ENCODE peak calls at places on chromosomes 11 and 22, in four cellular contexts. M is A549, E is PC-3, T is H1. N is an unnamed sample.

GRCh38 chr22:29200901-29201300 is 4.8 kb upstream of the EMID1 start:
- DNase-seq in E (no peak), M (no peak), T (no peak), N (no peak)

GRCh38 chr22:49636214-49636613 is 191.5 kb downstream of the BRD1 start:
- DNase-seq in E (no peak), T (no peak), M (no peak), N (no peak)

GRCh38 chr11:80473562-80473961 is 1032.7 kb upstream of the TENM4 start:
- DNase-seq in M (no peak), E (no peak), T (no peak), N (no peak)

GRCh38 chr11:79043726-79044125 is 397.1 kb downstream of the TENM4 start:
- DNase-seq in T (no peak), M (no peak), E (no peak), N (no peak)

GRCh38 chr11:12109591-12110196 is 696 bp upstream of the MICAL2 start:
- DNase-seq in M (no peak), E (no peak), T (no peak), N (no peak)

GRCh38 chr11:118984825-118985224 is 13.1 kb upstream of the CENATAC start:
- DNase-seq in T (no peak), M (no peak), E (no peak), N (no peak)

GRCh38 chr11:13859986-13860385 is 102.5 kb upstream of the SPON1 start:
- DNase-seq in T (no peak), M (no peak), E (no peak), N (no peak)

GRCh38 chr22:39522567-39523300 is 2.4 kb downstream of the ATF4 start:
- DNase-seq in M (peak; percentile 41), E (peak; percentile 50), T (no peak), N (no peak)

GRCh38 chr11:45850446-45850845 is 3.2 kb downstream of the CRY2 start:
- DNase-seq in E (no peak), T (no peak), M (no peak), N (no peak)

GRCh38 chr22:35020517-35020916 is 45.4 kb upstream of the ISX start:
- DNase-seq in E (no peak), T (no peak), M (no peak), N (no peak)

GRCh38 chr11:19890308-19890707 is 177.7 kb downstream of the NAV2 start:
- DNase-seq in E (peak; percentile 71), T (no peak), M (peak; percentile 8), N (peak; percentile 31)

GRCh38 chr11:69204246-69205124 is 48.8 kb downstream of the SMIM38 start:
- DNase-seq in M (no peak), T (no peak), E (no peak), N (peak; percentile 35)

GRCh38 chr11:9060700-9061111 is 30.7 kb downstream of the SCUBE2 start:
- DNase-seq in M (peak; percentile 34), T (no peak), E (peak; percentile 41), N (no peak)

GRCh38 chr22:43789452-43789851 is 22.7 kb downstream of the EFCAB6 start:
- DNase-seq in T (no peak), M (peak; percentile 63), E (peak; percentile 70), N (peak; percentile 76)

GRCh38 chr11:43542734-43543133 is 137.8 kb upstream of the HSD17B12 start:
- DNase-seq in T (no peak), E (no peak), M (no peak), N (no peak)

GRCh38 chr22:32534252-32535215 is 59.9 kb downstream of the FBXO7 start:
- DNase-seq in M (no peak), E (no peak), T (no peak), N (peak; percentile 65)

GRCh38 chr22:32828150-32828549 is 26.6 kb downstream of the TIMP3 start:
- DNase-seq in E (no peak), M (no peak), T (no peak), N (no peak)

GRCh38 chr11:66986178-66986545 is 11.1 kb downstream of the C11orf86 start:
- DNase-seq in M (no peak), T (no peak), E (no peak), N (no peak)

GRCh38 chr11:96361778-96362177 is 18.8 kb upstream of the MAML2 start:
- DNase-seq in E (no peak), M (no peak), T (no peak), N (no peak)

GRCh38 chr11:65431452-65432132 is 9.0 kb downstream of the NEAT1 start:
- DNase-seq in E (no peak), M (peak; percentile 36), T (no peak), N (no peak)

GRCh38 chr22:40449676-40450035 is 79.3 kb downstream of the SGSM3 start:
- DNase-seq in T (no peak), M (no peak), E (no peak), N (no peak)

GRCh38 chr11:65423516-65424199 is 1.1 kb downstream of the NEAT1 start:
- DNase-seq in T (no peak), E (peak; percentile 32), M (peak; percentile 57), N (no peak)

DNA sequence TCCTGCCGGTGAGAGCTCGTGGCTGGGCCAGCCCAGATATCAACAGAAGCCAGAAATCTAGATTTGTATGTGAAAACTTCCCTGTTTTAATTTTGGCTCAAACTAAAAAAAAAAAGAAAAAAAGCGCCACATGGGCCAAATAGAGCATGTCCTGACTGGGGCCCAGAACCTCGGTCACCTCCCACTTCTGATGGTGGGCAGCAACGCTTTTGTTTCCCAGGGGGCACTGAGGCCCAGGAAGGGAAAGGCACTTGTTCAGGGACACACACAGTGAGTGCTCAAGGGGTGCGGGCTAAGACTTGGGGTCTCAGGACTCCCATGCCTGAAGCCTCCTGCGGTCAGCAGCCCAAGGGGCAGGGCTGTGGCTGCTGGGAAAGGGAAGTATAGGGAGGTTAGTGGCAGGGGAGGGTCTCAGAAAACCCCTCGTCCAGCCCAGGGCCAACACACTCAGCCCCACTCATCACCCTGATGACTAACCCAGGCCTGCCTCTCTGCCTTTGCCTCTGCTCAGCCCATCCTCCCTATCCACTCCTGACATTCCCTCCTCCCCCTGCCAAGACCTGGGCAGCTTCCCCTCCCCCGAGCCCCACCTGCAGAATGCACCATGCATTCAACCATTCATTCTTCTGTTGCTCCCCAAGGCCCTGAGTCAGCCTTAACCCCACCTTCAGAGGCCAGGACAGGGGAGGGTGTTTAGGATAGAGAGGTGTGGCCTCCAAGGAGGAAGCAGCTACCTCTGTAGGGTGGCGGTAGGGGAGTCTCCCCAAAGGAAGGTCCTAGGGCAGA is 30.0 kb upstream of the TCF20 start:
- DNase-seq in T (no peak), M (no peak), E (peak; percentile 6), N (peak; percentile 50)
- H3K4me2 ChIP-seq in T (peak overlapping the region; percentile 69), M (no peak overlapping the region), E (no peak overlapping the region), N (peak overlapping the region; percentile 69)

GRCh38 chr11:60912223-60912850 is 1.6 kb upstream of the TMEM109 start:
- DNase-seq in M (no peak), T (no peak), E (no peak), N (no peak)
- H3K4me2 ChIP-seq in M (no peak overlapping the region), T (no peak overlapping the region), E (no peak overlapping the region), N (no peak overlapping the region)

GRCh38 chr11:121589946-121590537 is 137.3 kb upstream of the SORL1-AS1 start:
- DNase-seq in T (no peak), E (no peak), M (no peak), N (no peak)

GRCh38 chr11:121590772-121591404 is 138.1 kb upstream of the SORL1-AS1 start:
- DNase-seq in E (no peak), T (no peak), M (no peak), N (no peak)

GRCh38 chr11:121586727-121587126 is 134.0 kb upstream of the SORL1-AS1 start:
- DNase-seq in M (no peak), E (no peak), T (no peak), N (peak; percentile 55)

GRCh38 chr11:121587182-121587581 is 134.4 kb upstream of the SORL1-AS1 start:
- DNase-seq in E (no peak), M (no peak), T (no peak), N (peak; percentile 34)

DNA sequence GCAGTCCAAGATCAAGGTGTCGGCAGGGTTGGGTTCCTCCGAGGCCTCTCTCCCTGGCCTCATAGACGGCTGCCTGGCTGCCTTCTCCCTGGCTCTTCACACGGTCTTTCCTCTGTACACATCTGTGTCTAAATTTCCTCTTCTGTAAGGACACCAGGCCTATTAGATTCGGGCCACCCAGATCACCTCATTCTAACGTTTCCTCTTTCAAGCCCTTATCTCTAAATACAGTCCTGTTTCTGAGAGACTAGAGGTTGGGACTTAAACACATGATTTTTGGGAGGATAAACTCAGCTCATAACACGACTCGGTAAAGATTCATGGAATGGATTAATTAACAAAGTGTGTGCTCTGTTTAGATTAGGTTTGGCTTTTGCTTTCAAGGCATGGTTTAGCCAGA is 136.0 kb upstream of the SORL1-AS1 start:
- DNase-seq in T (no peak), M (no peak), E (no peak), N (no peak)
- H3K4me2 ChIP-seq in T (no peak overlapping the region), M (no peak overlapping the region), E (no peak overlapping the region), N (no peak overlapping the region)

DNA sequence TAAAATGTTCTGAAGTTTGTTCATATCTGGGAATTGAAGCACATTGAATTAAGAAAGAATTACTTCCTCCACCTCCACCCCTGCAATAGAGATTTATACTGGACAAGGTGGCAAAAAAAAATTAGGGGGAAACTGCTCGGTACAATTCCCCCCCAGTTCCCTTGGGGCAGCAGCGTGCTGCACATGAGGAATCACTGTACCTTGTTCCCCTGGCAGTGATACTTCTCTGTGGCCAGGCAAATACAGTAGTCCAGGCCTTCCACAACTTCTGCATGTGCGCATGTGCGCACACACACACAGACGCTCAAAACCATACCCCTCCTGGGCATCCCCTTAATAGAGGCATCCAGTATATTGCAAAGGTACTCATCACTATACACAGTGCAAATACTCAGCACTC is 69.0 kb downstream of the ARFGAP2 start:
- DNase-seq in E (no peak), M (no peak), T (no peak), N (no peak)
- H3K4me2 ChIP-seq in E (no peak overlapping the region), M (no peak overlapping the region), T (no peak overlapping the region), N (no peak overlapping the region)